ENCODE peak calls at places on chromosomes 2 and 18, in eight cellular contexts. One of them, this sample, is unnamed.

GRCh38 chr2:26652361-26653041 is 11.3 kb upstream of the CIB4 start:
- DNase-seq in GM12865: no peak
- DNase-seq in neural progenitor cell: no peak
- DNase-seq in astrocyte of the spinal cord: no peak
- DNase-seq in HL-60: no peak
- DNase-seq in lower lobe of right lung: no peak
- DNase-seq in left ventricle myocardium inferior: no peak
- DNase-seq in cardiac muscle cell: peak
- DNase-seq in this sample: no peak

GRCh38 chr2:13046557-13047165 is 329.9 kb downstream of the TRIB2 start:
- DNase-seq in neural progenitor cell: no peak
- DNase-seq in cardiac muscle cell: no peak
- DNase-seq in GM12865: peak
- DNase-seq in HL-60: no peak
- DNase-seq in left ventricle myocardium inferior: no peak
- DNase-seq in lower lobe of right lung: no peak
- DNase-seq in astrocyte of the spinal cord: peak
- DNase-seq in this sample: peak

GRCh38 chr2:84939426-84940087 is 31.4 kb upstream of the KCMF1 start:
- DNase-seq in HL-60: peak
- DNase-seq in neural progenitor cell: no peak
- DNase-seq in cardiac muscle cell: no peak
- DNase-seq in left ventricle myocardium inferior: no peak
- DNase-seq in astrocyte of the spinal cord: no peak
- DNase-seq in GM12865: peak
- DNase-seq in lower lobe of right lung: no peak
- DNase-seq in this sample: peak

GRCh38 chr2:11365096-11365856 is 20.8 kb upstream of the ROCK2 start:
- DNase-seq in HL-60: no peak
- DNase-seq in cardiac muscle cell: no peak
- DNase-seq in lower lobe of right lung: no peak
- DNase-seq in astrocyte of the spinal cord: no peak
- DNase-seq in GM12865: no peak
- DNase-seq in neural progenitor cell: peak
- DNase-seq in left ventricle myocardium inferior: no peak
- DNase-seq in this sample: no peak

GRCh38 chr2:67825476-67825875 is 237.3 kb downstream of the C1D start:
- DNase-seq in HL-60: no peak
- DNase-seq in astrocyte of the spinal cord: peak
- DNase-seq in left ventricle myocardium inferior: no peak
- DNase-seq in lower lobe of right lung: no peak
- DNase-seq in neural progenitor cell: no peak
- DNase-seq in cardiac muscle cell: no peak
- DNase-seq in GM12865: no peak
- DNase-seq in this sample: peak

GRCh38 chr2:33442528-33443069 is 33.9 kb upstream of the RASGRP3 start:
- DNase-seq in left ventricle myocardium inferior: no peak
- DNase-seq in neural progenitor cell: no peak
- DNase-seq in cardiac muscle cell: no peak
- DNase-seq in lower lobe of right lung: no peak
- DNase-seq in astrocyte of the spinal cord: no peak
- DNase-seq in HL-60: no peak
- DNase-seq in GM12865: no peak
- DNase-seq in this sample: no peak

GRCh38 chr2:74564222-74564621 is 9.7 kb downstream of the DOK1 start:
- DNase-seq in HL-60: no peak
- DNase-seq in GM12865: no peak
- DNase-seq in neural progenitor cell: no peak
- DNase-seq in lower lobe of right lung: no peak
- DNase-seq in cardiac muscle cell: no peak
- DNase-seq in astrocyte of the spinal cord: peak
- DNase-seq in left ventricle myocardium inferior: no peak
- DNase-seq in this sample: no peak

GRCh38 chr18:15005313-15006130 is 257.6 kb downstream of the ANKRD30B start:
- DNase-seq in lower lobe of right lung: no peak
- DNase-seq in GM12865: no peak
- DNase-seq in left ventricle myocardium inferior: no peak
- DNase-seq in neural progenitor cell: no peak
- DNase-seq in cardiac muscle cell: no peak
- DNase-seq in HL-60: no peak
- DNase-seq in astrocyte of the spinal cord: no peak
- DNase-seq in this sample: no peak

GRCh38 chr2:19711470-19712372 is 190.1 kb downstream of the TTC32 start:
- DNase-seq in left ventricle myocardium inferior: no peak
- DNase-seq in cardiac muscle cell: no peak
- DNase-seq in lower lobe of right lung: no peak
- DNase-seq in GM12865: peak
- DNase-seq in astrocyte of the spinal cord: peak
- DNase-seq in neural progenitor cell: peak
- DNase-seq in HL-60: no peak
- DNase-seq in this sample: no peak

GRCh38 chr2:237879058-237879430 is 19.6 kb downstream of the RAMP1 start:
- DNase-seq in astrocyte of the spinal cord: peak
- DNase-seq in lower lobe of right lung: no peak
- DNase-seq in cardiac muscle cell: no peak
- DNase-seq in GM12865: no peak
- DNase-seq in neural progenitor cell: no peak
- DNase-seq in left ventricle myocardium inferior: no peak
- DNase-seq in HL-60: no peak
- DNase-seq in this sample: no peak

GRCh38 chr2:224181534-224182155 is 142.6 kb upstream of the SERPINE2 start:
- DNase-seq in HL-60: no peak
- DNase-seq in left ventricle myocardium inferior: no peak
- DNase-seq in GM12865: no peak
- DNase-seq in lower lobe of right lung: no peak
- DNase-seq in astrocyte of the spinal cord: no peak
- DNase-seq in neural progenitor cell: no peak
- DNase-seq in cardiac muscle cell: no peak
- DNase-seq in this sample: no peak

GRCh38 chr2:158357699-158358098 is 98.9 kb downstream of the CCDC148 start:
- DNase-seq in GM12865: no peak
- DNase-seq in astrocyte of the spinal cord: no peak
- DNase-seq in HL-60: no peak
- DNase-seq in left ventricle myocardium inferior: no peak
- DNase-seq in cardiac muscle cell: no peak
- DNase-seq in neural progenitor cell: no peak
- DNase-seq in lower lobe of right lung: no peak
- DNase-seq in this sample: no peak

GRCh38 chr2:78992451-78992806 is 33.1 kb upstream of the REG3G start:
- DNase-seq in neural progenitor cell: peak
- DNase-seq in cardiac muscle cell: peak
- DNase-seq in astrocyte of the spinal cord: peak
- DNase-seq in HL-60: peak
- DNase-seq in GM12865: no peak
- DNase-seq in left ventricle myocardium inferior: no peak
- DNase-seq in lower lobe of right lung: no peak
- DNase-seq in this sample: no peak

GRCh38 chr2:79530443-79530842 is 17.6 kb downstream of the CTNNA2 start:
- DNase-seq in lower lobe of right lung: no peak
- DNase-seq in GM12865: no peak
- DNase-seq in left ventricle myocardium inferior: no peak
- DNase-seq in cardiac muscle cell: peak
- DNase-seq in HL-60: no peak
- DNase-seq in neural progenitor cell: peak
- DNase-seq in astrocyte of the spinal cord: peak
- DNase-seq in this sample: no peak

GRCh38 chr2:108257757-108258331 is 18.1 kb downstream of the SULT1C3 start:
- DNase-seq in left ventricle myocardium inferior: no peak
- DNase-seq in HL-60: no peak
- DNase-seq in GM12865: no peak
- DNase-seq in cardiac muscle cell: no peak
- DNase-seq in astrocyte of the spinal cord: no peak
- DNase-seq in lower lobe of right lung: no peak
- DNase-seq in neural progenitor cell: no peak
- DNase-seq in this sample: no peak

GRCh38 chr18:24461996-24462395 is 1.6 kb downstream of the HRH4 start:
- DNase-seq in GM12865: no peak
- DNase-seq in astrocyte of the spinal cord: no peak
- DNase-seq in lower lobe of right lung: no peak
- DNase-seq in neural progenitor cell: no peak
- DNase-seq in left ventricle myocardium inferior: no peak
- DNase-seq in cardiac muscle cell: no peak
- DNase-seq in HL-60: no peak
- DNase-seq in this sample: no peak

GRCh38 chr2:120438301-120439066 is 92.5 kb downstream of the INHBB start:
- DNase-seq in left ventricle myocardium inferior: no peak
- DNase-seq in lower lobe of right lung: no peak
- DNase-seq in astrocyte of the spinal cord: no peak
- DNase-seq in neural progenitor cell: no peak
- DNase-seq in GM12865: no peak
- DNase-seq in cardiac muscle cell: no peak
- DNase-seq in HL-60: no peak
- DNase-seq in this sample: no peak

GRCh38 chr2:72131371-72131891 is 16.2 kb downstream of the CYP26B1 start:
- DNase-seq in astrocyte of the spinal cord: no peak
- DNase-seq in left ventricle myocardium inferior: no peak
- DNase-seq in cardiac muscle cell: no peak
- DNase-seq in GM12865: no peak
- DNase-seq in neural progenitor cell: no peak
- DNase-seq in lower lobe of right lung: no peak
- DNase-seq in HL-60: no peak
- DNase-seq in this sample: no peak

GRCh38 chr2:157182834-157183396 is 74.6 kb upstream of the GALNT5 start:
- DNase-seq in GM12865: no peak
- DNase-seq in HL-60: no peak
- DNase-seq in cardiac muscle cell: no peak
- DNase-seq in lower lobe of right lung: no peak
- DNase-seq in astrocyte of the spinal cord: peak
- DNase-seq in left ventricle myocardium inferior: no peak
- DNase-seq in neural progenitor cell: no peak
- DNase-seq in this sample: no peak

GRCh38 chr2:28035163-28035690 is 144.7 kb downstream of the BABAM2 start:
- DNase-seq in left ventricle myocardium inferior: no peak
- DNase-seq in neural progenitor cell: no peak
- DNase-seq in GM12865: no peak
- DNase-seq in HL-60: no peak
- DNase-seq in astrocyte of the spinal cord: no peak
- DNase-seq in lower lobe of right lung: no peak
- DNase-seq in cardiac muscle cell: no peak
- DNase-seq in this sample: no peak

GRCh38 chr18:57035590-57035989 is 111.3 kb upstream of the BOD1L2 start:
- DNase-seq in left ventricle myocardium inferior: no peak
- DNase-seq in HL-60: no peak
- DNase-seq in cardiac muscle cell: no peak
- DNase-seq in astrocyte of the spinal cord: no peak
- DNase-seq in lower lobe of right lung: no peak
- DNase-seq in neural progenitor cell: no peak
- DNase-seq in GM12865: no peak
- DNase-seq in this sample: no peak

GRCh38 chr2:187618813-187619212 is 64.6 kb upstream of the TFPI start:
- DNase-seq in GM12865: no peak
- DNase-seq in lower lobe of right lung: no peak
- DNase-seq in HL-60: no peak
- DNase-seq in neural progenitor cell: peak
- DNase-seq in astrocyte of the spinal cord: peak
- DNase-seq in left ventricle myocardium inferior: no peak
- DNase-seq in cardiac muscle cell: no peak
- DNase-seq in this sample: no peak

GRCh38 chr2:135218426-135218825 is 166.3 kb downstream of the RAB3GAP1 start:
- DNase-seq in left ventricle myocardium inferior: no peak
- DNase-seq in neural progenitor cell: no peak
- DNase-seq in astrocyte of the spinal cord: no peak
- DNase-seq in GM12865: no peak
- DNase-seq in cardiac muscle cell: no peak
- DNase-seq in lower lobe of right lung: no peak
- DNase-seq in HL-60: no peak
- DNase-seq in this sample: no peak

GRCh38 chr2:42118759-42119569 is 50.2 kb upstream of the EML4 start:
- DNase-seq in left ventricle myocardium inferior: no peak
- DNase-seq in astrocyte of the spinal cord: peak
- DNase-seq in cardiac muscle cell: no peak
- DNase-seq in lower lobe of right lung: no peak
- DNase-seq in HL-60: no peak
- DNase-seq in GM12865: no peak
- DNase-seq in neural progenitor cell: no peak
- DNase-seq in this sample: no peak

GRCh38 chr2:42116195-42117181 is 52.7 kb upstream of the EML4 start:
- DNase-seq in HL-60: no peak
- DNase-seq in GM12865: no peak
- DNase-seq in neural progenitor cell: no peak
- DNase-seq in astrocyte of the spinal cord: peak
- DNase-seq in cardiac muscle cell: no peak
- DNase-seq in lower lobe of right lung: no peak
- DNase-seq in left ventricle myocardium inferior: no peak
- DNase-seq in this sample: no peak

GRCh38 chr2:42115588-42115987 is 53.6 kb upstream of the EML4 start:
- DNase-seq in astrocyte of the spinal cord: no peak
- DNase-seq in neural progenitor cell: no peak
- DNase-seq in left ventricle myocardium inferior: no peak
- DNase-seq in GM12865: no peak
- DNase-seq in HL-60: no peak
- DNase-seq in cardiac muscle cell: no peak
- DNase-seq in lower lobe of right lung: no peak
- DNase-seq in this sample: no peak

GRCh38 chr2:42117923-42118758 is 51.0 kb upstream of the EML4 start:
- DNase-seq in neural progenitor cell: no peak
- DNase-seq in HL-60: peak
- DNase-seq in lower lobe of right lung: no peak
- DNase-seq in left ventricle myocardium inferior: no peak
- DNase-seq in cardiac muscle cell: no peak
- DNase-seq in GM12865: peak
- DNase-seq in astrocyte of the spinal cord: peak
- DNase-seq in this sample: peak

GRCh38 chr2:42117182-42117579 is 52.0 kb upstream of the EML4 start:
- DNase-seq in lower lobe of right lung: no peak
- DNase-seq in GM12865: no peak
- DNase-seq in HL-60: no peak
- DNase-seq in cardiac muscle cell: no peak
- DNase-seq in neural progenitor cell: no peak
- DNase-seq in left ventricle myocardium inferior: no peak
- DNase-seq in astrocyte of the spinal cord: no peak
- DNase-seq in this sample: no peak
- H3K4me3 ChIP-seq in lower lobe of right lung: no peak
- H3K4me3 ChIP-seq in GM12865: no peak
- H3K4me3 ChIP-seq in HL-60: no peak
- H3K4me3 ChIP-seq in cardiac muscle cell: no peak
- H3K4me3 ChIP-seq in neural progenitor cell: no peak
- H3K4me3 ChIP-seq in left ventricle myocardium inferior: no peak
- H3K4me3 ChIP-seq in astrocyte of the spinal cord: no peak
- H3K4me3 ChIP-seq in this sample: no peak

GRCh38 chr2:207528980-207529329 is 807 bp upstream of the CREB1 start:
- DNase-seq in HL-60: peak
- DNase-seq in lower lobe of right lung: no peak
- DNase-seq in GM12865: peak
- DNase-seq in cardiac muscle cell: no peak
- DNase-seq in astrocyte of the spinal cord: peak
- DNase-seq in left ventricle myocardium inferior: no peak
- DNase-seq in neural progenitor cell: no peak
- DNase-seq in this sample: peak
- TF ChIP-seq CTCF in HL-60: no peak
- TF ChIP-seq CTCF in lower lobe of right lung: no peak
- TF ChIP-seq CTCF in GM12865: no peak
- TF ChIP-seq CTCF in cardiac muscle cell: peak
- TF ChIP-seq CTCF in astrocyte of the spinal cord: peak
- TF ChIP-seq CTCF in left ventricle myocardium inferior: peak
- TF ChIP-seq CTCF in neural progenitor cell: peak
- TF ChIP-seq CTCF in this sample: no peak

GRCh38 chr2:234147335-234147861 is 96.9 kb downstream of the SPP2 start:
- DNase-seq in lower lobe of right lung: no peak
- DNase-seq in cardiac muscle cell: no peak
- DNase-seq in HL-60: no peak
- DNase-seq in astrocyte of the spinal cord: no peak
- DNase-seq in neural progenitor cell: no peak
- DNase-seq in left ventricle myocardium inferior: no peak
- DNase-seq in GM12865: no peak
- DNase-seq in this sample: peak
- H3K4me3 ChIP-seq in lower lobe of right lung: no peak
- H3K4me3 ChIP-seq in cardiac muscle cell: no peak
- H3K4me3 ChIP-seq in HL-60: no peak
- H3K4me3 ChIP-seq in astrocyte of the spinal cord: no peak
- H3K4me3 ChIP-seq in neural progenitor cell: no peak
- H3K4me3 ChIP-seq in left ventricle myocardium inferior: no peak
- H3K4me3 ChIP-seq in GM12865: no peak
- H3K4me3 ChIP-seq in this sample: no peak

GRCh38 chr2:176115883-176116813 is at the start of gene HOXD10:
- DNase-seq in cardiac muscle cell: no peak
- DNase-seq in GM12865: no peak
- DNase-seq in left ventricle myocardium inferior: no peak
- DNase-seq in HL-60: no peak
- DNase-seq in astrocyte of the spinal cord: no peak
- DNase-seq in lower lobe of right lung: no peak
- DNase-seq in neural progenitor cell: peak
- DNase-seq in this sample: no peak
- TF ChIP-seq CTCF in cardiac muscle cell: no peak
- TF ChIP-seq CTCF in GM12865: no peak
- TF ChIP-seq CTCF in left ventricle myocardium inferior: no peak
- TF ChIP-seq CTCF in HL-60: no peak
- TF ChIP-seq CTCF in astrocyte of the spinal cord: peak
- TF ChIP-seq CTCF in lower lobe of right lung: no peak
- TF ChIP-seq CTCF in neural progenitor cell: peak
- TF ChIP-seq CTCF in this sample: no peak

This sample was measured in OCI-LY7.